ENCODE peak calls at places on chromosomes 13 and 19, in five cellular contexts. One of them, this sample, is unnamed.
A peak's percentile ranks its signal among the peaks of the same experiment; 100 is the strongest.

GRCh38 chr13:78709028-78709427 is 50.1 kb upstream of the OBI1 start:
- DNase-seq in posterior vena cava: no peak
- DNase-seq in HEK293T: no peak
- DNase-seq in stimulated activated naive CD8-positive, alpha-beta T cell treated with anti-CD3 and anti-CD28 coated beads, Interleukin-15, amount 100 ng/mL, for 72 hours: no peak
- DNase-seq in H54: no peak
- DNase-seq in this sample: no peak

GRCh38 chr19:16002985-16003384 is 54.2 kb downstream of the OR10H4 start:
- DNase-seq in HEK293T: no peak
- DNase-seq in stimulated activated naive CD8-positive, alpha-beta T cell treated with anti-CD3 and anti-CD28 coated beads, Interleukin-15, amount 100 ng/mL, for 72 hours: no peak
- DNase-seq in posterior vena cava: no peak
- DNase-seq in H54: no peak
- DNase-seq in this sample: no peak

GRCh38 chr19:3722443-3723109 is 14.4 kb downstream of the TJP3 start:
- DNase-seq in stimulated activated naive CD8-positive, alpha-beta T cell treated with anti-CD3 and anti-CD28 coated beads, Interleukin-15, amount 100 ng/mL, for 72 hours: no peak
- DNase-seq in posterior vena cava: no peak
- DNase-seq in H54: no peak
- DNase-seq in HEK293T: no peak
- DNase-seq in this sample: peak; percentile 57

GRCh38 chr13:99062593-99062992 is 84.7 kb upstream of the DOCK9 start:
- DNase-seq in H54: no peak
- DNase-seq in stimulated activated naive CD8-positive, alpha-beta T cell treated with anti-CD3 and anti-CD28 coated beads, Interleukin-15, amount 100 ng/mL, for 72 hours: no peak
- DNase-seq in posterior vena cava: no peak
- DNase-seq in HEK293T: no peak
- DNase-seq in this sample: peak; percentile 43

GRCh38 chr19:49361438-49362047 is 673 bp downstream of the TEAD2 start:
- DNase-seq in stimulated activated naive CD8-positive, alpha-beta T cell treated with anti-CD3 and anti-CD28 coated beads, Interleukin-15, amount 100 ng/mL, for 72 hours: no peak
- DNase-seq in posterior vena cava: peak; percentile 93
- DNase-seq in HEK293T: peak; percentile 69
- DNase-seq in H54: peak; percentile 73
- DNase-seq in this sample: peak; percentile 91

GRCh38 chr13:110239280-110240120 is 67.5 kb downstream of the COL4A1 start:
- DNase-seq in H54: no peak
- DNase-seq in stimulated activated naive CD8-positive, alpha-beta T cell treated with anti-CD3 and anti-CD28 coated beads, Interleukin-15, amount 100 ng/mL, for 72 hours: no peak
- DNase-seq in HEK293T: no peak
- DNase-seq in posterior vena cava: no peak
- DNase-seq in this sample: no peak

GRCh38 chr19:54521022-54521859 is 18.6 kb downstream of the LAIR2 start:
- DNase-seq in HEK293T: no peak
- DNase-seq in posterior vena cava: no peak
- DNase-seq in stimulated activated naive CD8-positive, alpha-beta T cell treated with anti-CD3 and anti-CD28 coated beads, Interleukin-15, amount 100 ng/mL, for 72 hours: no peak
- DNase-seq in H54: no peak
- DNase-seq in this sample: no peak

GRCh38 chr19:58279042-58279924 is 528 bp downstream of the ZNF8 start:
- DNase-seq in stimulated activated naive CD8-positive, alpha-beta T cell treated with anti-CD3 and anti-CD28 coated beads, Interleukin-15, amount 100 ng/mL, for 72 hours: peak; percentile 66
- DNase-seq in posterior vena cava: peak; percentile 94
- DNase-seq in H54: peak; percentile 50
- DNase-seq in HEK293T: peak; percentile 66
- DNase-seq in this sample: peak; percentile 92

GRCh38 chr19:15330801-15331418 is 1.4 kb downstream of the BRD4 start:
- DNase-seq in stimulated activated naive CD8-positive, alpha-beta T cell treated with anti-CD3 and anti-CD28 coated beads, Interleukin-15, amount 100 ng/mL, for 72 hours: no peak
- DNase-seq in HEK293T: no peak
- DNase-seq in H54: peak; percentile 88
- DNase-seq in posterior vena cava: no peak
- DNase-seq in this sample: peak; percentile 19

GRCh38 chr13:104024416-104025170 is 958.4 kb upstream of the SLC10A2 start:
- DNase-seq in HEK293T: no peak
- DNase-seq in H54: no peak
- DNase-seq in posterior vena cava: no peak
- DNase-seq in stimulated activated naive CD8-positive, alpha-beta T cell treated with anti-CD3 and anti-CD28 coated beads, Interleukin-15, amount 100 ng/mL, for 72 hours: no peak
- DNase-seq in this sample: no peak

GRCh38 chr19:8897106-8897505 is 64.9 kb downstream of the MBD3L1 start:
- DNase-seq in HEK293T: no peak
- DNase-seq in stimulated activated naive CD8-positive, alpha-beta T cell treated with anti-CD3 and anti-CD28 coated beads, Interleukin-15, amount 100 ng/mL, for 72 hours: no peak
- DNase-seq in H54: no peak
- DNase-seq in posterior vena cava: no peak
- DNase-seq in this sample: no peak

GRCh38 chr13:106958690-106959089 is 390.8 kb upstream of the ARGLU1 start:
- DNase-seq in posterior vena cava: no peak
- DNase-seq in H54: no peak
- DNase-seq in stimulated activated naive CD8-positive, alpha-beta T cell treated with anti-CD3 and anti-CD28 coated beads, Interleukin-15, amount 100 ng/mL, for 72 hours: no peak
- DNase-seq in HEK293T: no peak
- DNase-seq in this sample: no peak

GRCh38 chr13:21813844-21814243 is 143.0 kb downstream of the FGF9 start:
- DNase-seq in HEK293T: no peak
- DNase-seq in stimulated activated naive CD8-positive, alpha-beta T cell treated with anti-CD3 and anti-CD28 coated beads, Interleukin-15, amount 100 ng/mL, for 72 hours: no peak
- DNase-seq in H54: no peak
- DNase-seq in posterior vena cava: no peak
- DNase-seq in this sample: no peak

GRCh38 chr19:35310331-35310730 is 18.4 kb downstream of the MAG start:
- DNase-seq in posterior vena cava: no peak
- DNase-seq in H54: no peak
- DNase-seq in stimulated activated naive CD8-positive, alpha-beta T cell treated with anti-CD3 and anti-CD28 coated beads, Interleukin-15, amount 100 ng/mL, for 72 hours: no peak
- DNase-seq in HEK293T: no peak
- DNase-seq in this sample: no peak

GRCh38 chr19:45985321-45985720 is 9.9 kb upstream of the CCDC61 start:
- DNase-seq in posterior vena cava: no peak
- DNase-seq in stimulated activated naive CD8-positive, alpha-beta T cell treated with anti-CD3 and anti-CD28 coated beads, Interleukin-15, amount 100 ng/mL, for 72 hours: no peak
- DNase-seq in HEK293T: no peak
- DNase-seq in H54: no peak
- DNase-seq in this sample: no peak

GRCh38 chr13:100976993-100977392 is 302.4 kb upstream of the TMTC4 start:
- DNase-seq in stimulated activated naive CD8-positive, alpha-beta T cell treated with anti-CD3 and anti-CD28 coated beads, Interleukin-15, amount 100 ng/mL, for 72 hours: no peak
- DNase-seq in H54: no peak
- DNase-seq in posterior vena cava: no peak
- DNase-seq in HEK293T: no peak
- DNase-seq in this sample: no peak

GRCh38 chr19:22422220-22422619 is at the start of gene ZNF98:
- DNase-seq in H54: no peak
- DNase-seq in posterior vena cava: no peak
- DNase-seq in HEK293T: no peak
- DNase-seq in stimulated activated naive CD8-positive, alpha-beta T cell treated with anti-CD3 and anti-CD28 coated beads, Interleukin-15, amount 100 ng/mL, for 72 hours: no peak
- DNase-seq in this sample: no peak

GRCh38 chr19:54023191-54023590 is 31.8 kb downstream of the CACNG6 start:
- DNase-seq in posterior vena cava: no peak
- DNase-seq in HEK293T: no peak
- DNase-seq in stimulated activated naive CD8-positive, alpha-beta T cell treated with anti-CD3 and anti-CD28 coated beads, Interleukin-15, amount 100 ng/mL, for 72 hours: no peak
- DNase-seq in H54: no peak
- DNase-seq in this sample: peak; percentile 58

GRCh38 chr13:51714663-51715168 is 89.2 kb downstream of the DHRS12 start:
- DNase-seq in stimulated activated naive CD8-positive, alpha-beta T cell treated with anti-CD3 and anti-CD28 coated beads, Interleukin-15, amount 100 ng/mL, for 72 hours: no peak
- DNase-seq in H54: no peak
- DNase-seq in HEK293T: no peak
- DNase-seq in posterior vena cava: no peak
- DNase-seq in this sample: no peak

GRCh38 chr13:51668580-51669195 is 84.4 kb downstream of the WDFY2 start:
- DNase-seq in posterior vena cava: no peak
- DNase-seq in H54: no peak
- DNase-seq in stimulated activated naive CD8-positive, alpha-beta T cell treated with anti-CD3 and anti-CD28 coated beads, Interleukin-15, amount 100 ng/mL, for 72 hours: no peak
- DNase-seq in HEK293T: no peak
- DNase-seq in this sample: no peak

GRCh38 chr13:23455401-23456185 is 22.1 kb upstream of the SACS start:
- DNase-seq in H54: no peak
- DNase-seq in HEK293T: no peak
- DNase-seq in posterior vena cava: no peak
- DNase-seq in stimulated activated naive CD8-positive, alpha-beta T cell treated with anti-CD3 and anti-CD28 coated beads, Interleukin-15, amount 100 ng/mL, for 72 hours: no peak
- DNase-seq in this sample: no peak

GRCh38 chr13:97307544-97307881 is 85.4 kb downstream of the MBNL2 start:
- DNase-seq in HEK293T: no peak
- DNase-seq in posterior vena cava: no peak
- DNase-seq in H54: no peak
- DNase-seq in stimulated activated naive CD8-positive, alpha-beta T cell treated with anti-CD3 and anti-CD28 coated beads, Interleukin-15, amount 100 ng/mL, for 72 hours: no peak
- DNase-seq in this sample: no peak

GRCh38 chr13:20428666-20429644 is 96.7 kb downstream of the CRYL1 start:
- DNase-seq in HEK293T: no peak
- DNase-seq in stimulated activated naive CD8-positive, alpha-beta T cell treated with anti-CD3 and anti-CD28 coated beads, Interleukin-15, amount 100 ng/mL, for 72 hours: no peak
- DNase-seq in H54: no peak
- DNase-seq in posterior vena cava: no peak
- DNase-seq in this sample: no peak

GRCh38 chr13:80338781-80339577 is 1.9 kb downstream of the SPRY2 start:
- DNase-seq in H54: peak; percentile 57
- DNase-seq in stimulated activated naive CD8-positive, alpha-beta T cell treated with anti-CD3 and anti-CD28 coated beads, Interleukin-15, amount 100 ng/mL, for 72 hours: no peak
- DNase-seq in HEK293T: peak; percentile 70
- DNase-seq in posterior vena cava: peak; percentile 93
- DNase-seq in this sample: peak; percentile 87